ENCODE peak calls at places on chromosomes 6 and 20, in ten cellular contexts. One of them, this sample, is unnamed.

GRCh38 chr6:4369616-4370015 is 234.2 kb upstream of the ECI2 start:
- DNase-seq in thoracic aorta: no peak
- DNase-seq in LHCN-M2: peak; percentile 65
- DNase-seq in kidney glomerular epithelial cell: no peak
- DNase-seq in HFFc6: peak; percentile 69
- DNase-seq in NCI-H2029 treated with DMSO at 0.1 percent for 48 hours: no peak
- DNase-seq in CD8-positive, alpha-beta T cell: no peak
- DNase-seq in stimulated activated CD4-positive, alpha-beta T cell treated with anti-CD3 and anti-CD28 coated beads, Interleukin-2, amount 100 ng/mL, for 24 hours: no peak
- DNase-seq in astrocyte: peak; percentile 79
- DNase-seq in GM04504: peak; percentile 67
- DNase-seq in this sample: no peak

GRCh38 chr6:33297406-33297955 is 1.3 kb downstream of the RGL2 start:
- DNase-seq in thoracic aorta: no peak
- DNase-seq in LHCN-M2: no peak
- DNase-seq in kidney glomerular epithelial cell: no peak
- DNase-seq in HFFc6: no peak
- DNase-seq in NCI-H2029 treated with DMSO at 0.1 percent for 48 hours: no peak
- DNase-seq in CD8-positive, alpha-beta T cell: no peak
- DNase-seq in stimulated activated CD4-positive, alpha-beta T cell treated with anti-CD3 and anti-CD28 coated beads, Interleukin-2, amount 100 ng/mL, for 24 hours: no peak
- DNase-seq in astrocyte: no peak
- DNase-seq in GM04504: no peak
- DNase-seq in this sample: peak; percentile 69

GRCh38 chr6:41642960-41643898 is 5.0 kb downstream of the MDFI start:
- DNase-seq in thoracic aorta: no peak
- DNase-seq in LHCN-M2: no peak
- DNase-seq in kidney glomerular epithelial cell: no peak
- DNase-seq in HFFc6: no peak
- DNase-seq in NCI-H2029 treated with DMSO at 0.1 percent for 48 hours: no peak
- DNase-seq in CD8-positive, alpha-beta T cell: no peak
- DNase-seq in stimulated activated CD4-positive, alpha-beta T cell treated with anti-CD3 and anti-CD28 coated beads, Interleukin-2, amount 100 ng/mL, for 24 hours: no peak
- DNase-seq in astrocyte: no peak
- DNase-seq in GM04504: no peak
- DNase-seq in this sample: no peak

GRCh38 chr6:84161190-84161589 is 66.3 kb downstream of the CEP162 start:
- DNase-seq in thoracic aorta: no peak
- DNase-seq in LHCN-M2: no peak
- DNase-seq in kidney glomerular epithelial cell: no peak
- DNase-seq in HFFc6: no peak
- DNase-seq in NCI-H2029 treated with DMSO at 0.1 percent for 48 hours: no peak
- DNase-seq in CD8-positive, alpha-beta T cell: no peak
- DNase-seq in stimulated activated CD4-positive, alpha-beta T cell treated with anti-CD3 and anti-CD28 coated beads, Interleukin-2, amount 100 ng/mL, for 24 hours: no peak
- DNase-seq in astrocyte: no peak
- DNase-seq in GM04504: no peak
- DNase-seq in this sample: no peak

GRCh38 chr20:17568045-17568788 is 1.7 kb upstream of the DSTN start:
- DNase-seq in thoracic aorta: no peak
- DNase-seq in LHCN-M2: no peak
- DNase-seq in kidney glomerular epithelial cell: no peak
- DNase-seq in HFFc6: no peak
- DNase-seq in NCI-H2029 treated with DMSO at 0.1 percent for 48 hours: no peak
- DNase-seq in CD8-positive, alpha-beta T cell: no peak
- DNase-seq in stimulated activated CD4-positive, alpha-beta T cell treated with anti-CD3 and anti-CD28 coated beads, Interleukin-2, amount 100 ng/mL, for 24 hours: no peak
- DNase-seq in astrocyte: no peak
- DNase-seq in GM04504: no peak
- DNase-seq in this sample: no peak

GRCh38 chr6:110322151-110323003 is 35.8 kb downstream of the METTL24 start:
- DNase-seq in thoracic aorta: no peak
- DNase-seq in LHCN-M2: no peak
- DNase-seq in kidney glomerular epithelial cell: no peak
- DNase-seq in HFFc6: no peak
- DNase-seq in NCI-H2029 treated with DMSO at 0.1 percent for 48 hours: no peak
- DNase-seq in CD8-positive, alpha-beta T cell: no peak
- DNase-seq in stimulated activated CD4-positive, alpha-beta T cell treated with anti-CD3 and anti-CD28 coated beads, Interleukin-2, amount 100 ng/mL, for 24 hours: no peak
- DNase-seq in astrocyte: no peak
- DNase-seq in GM04504: no peak
- DNase-seq in this sample: no peak

GRCh38 chr20:43102394-43102793 is 87.3 kb downstream of the PTPRT start:
- DNase-seq in thoracic aorta: no peak
- DNase-seq in LHCN-M2: no peak
- DNase-seq in kidney glomerular epithelial cell: no peak
- DNase-seq in HFFc6: no peak
- DNase-seq in NCI-H2029 treated with DMSO at 0.1 percent for 48 hours: no peak
- DNase-seq in CD8-positive, alpha-beta T cell: no peak
- DNase-seq in stimulated activated CD4-positive, alpha-beta T cell treated with anti-CD3 and anti-CD28 coated beads, Interleukin-2, amount 100 ng/mL, for 24 hours: no peak
- DNase-seq in astrocyte: no peak
- DNase-seq in GM04504: no peak
- DNase-seq in this sample: no peak

GRCh38 chr20:62364911-62365736 is 2.0 kb downstream of the LAMA5 start:
- DNase-seq in thoracic aorta: peak; percentile 66
- DNase-seq in LHCN-M2: no peak
- DNase-seq in kidney glomerular epithelial cell: no peak
- DNase-seq in HFFc6: no peak
- DNase-seq in NCI-H2029 treated with DMSO at 0.1 percent for 48 hours: no peak
- DNase-seq in CD8-positive, alpha-beta T cell: no peak
- DNase-seq in stimulated activated CD4-positive, alpha-beta T cell treated with anti-CD3 and anti-CD28 coated beads, Interleukin-2, amount 100 ng/mL, for 24 hours: no peak
- DNase-seq in astrocyte: no peak
- DNase-seq in GM04504: no peak
- DNase-seq in this sample: peak; percentile 67

GRCh38 chr20:13455713-13456112 is 183.0 kb downstream of the TASP1 start:
- DNase-seq in thoracic aorta: no peak
- DNase-seq in LHCN-M2: no peak
- DNase-seq in kidney glomerular epithelial cell: no peak
- DNase-seq in HFFc6: no peak
- DNase-seq in NCI-H2029 treated with DMSO at 0.1 percent for 48 hours: no peak
- DNase-seq in CD8-positive, alpha-beta T cell: no peak
- DNase-seq in stimulated activated CD4-positive, alpha-beta T cell treated with anti-CD3 and anti-CD28 coated beads, Interleukin-2, amount 100 ng/mL, for 24 hours: no peak
- DNase-seq in astrocyte: no peak
- DNase-seq in GM04504: peak; percentile 51
- DNase-seq in this sample: no peak

GRCh38 chr6:138594042-138594636 is 94.8 kb upstream of the NHSL1 start:
- DNase-seq in thoracic aorta: no peak
- DNase-seq in LHCN-M2: no peak
- DNase-seq in kidney glomerular epithelial cell: no peak
- DNase-seq in HFFc6: no peak
- DNase-seq in NCI-H2029 treated with DMSO at 0.1 percent for 48 hours: no peak
- DNase-seq in CD8-positive, alpha-beta T cell: no peak
- DNase-seq in stimulated activated CD4-positive, alpha-beta T cell treated with anti-CD3 and anti-CD28 coated beads, Interleukin-2, amount 100 ng/mL, for 24 hours: no peak
- DNase-seq in astrocyte: no peak
- DNase-seq in GM04504: no peak
- DNase-seq in this sample: no peak

GRCh38 chr20:62354031-62354808 is 12.9 kb downstream of the LAMA5 start:
- DNase-seq in thoracic aorta: no peak
- DNase-seq in LHCN-M2: no peak
- DNase-seq in kidney glomerular epithelial cell: no peak
- DNase-seq in HFFc6: no peak
- DNase-seq in NCI-H2029 treated with DMSO at 0.1 percent for 48 hours: no peak
- DNase-seq in CD8-positive, alpha-beta T cell: no peak
- DNase-seq in stimulated activated CD4-positive, alpha-beta T cell treated with anti-CD3 and anti-CD28 coated beads, Interleukin-2, amount 100 ng/mL, for 24 hours: no peak
- DNase-seq in astrocyte: no peak
- DNase-seq in GM04504: no peak
- DNase-seq in this sample: no peak

GRCh38 chr6:138971601-138972000 is 16.5 kb downstream of the REPS1 start:
- DNase-seq in thoracic aorta: no peak
- DNase-seq in LHCN-M2: peak; percentile 60
- DNase-seq in kidney glomerular epithelial cell: no peak
- DNase-seq in HFFc6: peak; percentile 5
- DNase-seq in NCI-H2029 treated with DMSO at 0.1 percent for 48 hours: no peak
- DNase-seq in CD8-positive, alpha-beta T cell: no peak
- DNase-seq in stimulated activated CD4-positive, alpha-beta T cell treated with anti-CD3 and anti-CD28 coated beads, Interleukin-2, amount 100 ng/mL, for 24 hours: no peak
- DNase-seq in astrocyte: peak; percentile 25
- DNase-seq in GM04504: no peak
- DNase-seq in this sample: no peak

GRCh38 chr20:1816384-1817381 is 78.5 kb upstream of the SIRPA start:
- DNase-seq in thoracic aorta: no peak
- DNase-seq in LHCN-M2: peak; percentile 93
- DNase-seq in kidney glomerular epithelial cell: peak; percentile 83
- DNase-seq in HFFc6: peak; percentile 86
- DNase-seq in NCI-H2029 treated with DMSO at 0.1 percent for 48 hours: no peak
- DNase-seq in CD8-positive, alpha-beta T cell: no peak
- DNase-seq in stimulated activated CD4-positive, alpha-beta T cell treated with anti-CD3 and anti-CD28 coated beads, Interleukin-2, amount 100 ng/mL, for 24 hours: no peak
- DNase-seq in astrocyte: peak; percentile 71
- DNase-seq in GM04504: peak; percentile 91
- DNase-seq in this sample: no peak

GRCh38 chr6:4291453-4292403 is 156.4 kb upstream of the ECI2 start:
- DNase-seq in thoracic aorta: no peak
- DNase-seq in LHCN-M2: no peak
- DNase-seq in kidney glomerular epithelial cell: no peak
- DNase-seq in HFFc6: peak; percentile 47
- DNase-seq in NCI-H2029 treated with DMSO at 0.1 percent for 48 hours: no peak
- DNase-seq in CD8-positive, alpha-beta T cell: no peak
- DNase-seq in stimulated activated CD4-positive, alpha-beta T cell treated with anti-CD3 and anti-CD28 coated beads, Interleukin-2, amount 100 ng/mL, for 24 hours: no peak
- DNase-seq in astrocyte: peak; percentile 61
- DNase-seq in GM04504: no peak
- DNase-seq in this sample: peak; percentile 8

GRCh38 chr6:81451787-81452186 is 300.7 kb downstream of the TENT5A start:
- DNase-seq in thoracic aorta: no peak
- DNase-seq in LHCN-M2: peak; percentile 79
- DNase-seq in kidney glomerular epithelial cell: no peak
- DNase-seq in HFFc6: peak; percentile 91
- DNase-seq in NCI-H2029 treated with DMSO at 0.1 percent for 48 hours: peak; percentile 69
- DNase-seq in CD8-positive, alpha-beta T cell: no peak
- DNase-seq in stimulated activated CD4-positive, alpha-beta T cell treated with anti-CD3 and anti-CD28 coated beads, Interleukin-2, amount 100 ng/mL, for 24 hours: no peak
- DNase-seq in astrocyte: peak; percentile 93
- DNase-seq in GM04504: peak; percentile 58
- DNase-seq in this sample: no peak

GRCh38 chr6:88855521-88856152 is 107.8 kb downstream of the RNGTT start:
- DNase-seq in thoracic aorta: no peak
- DNase-seq in LHCN-M2: no peak
- DNase-seq in kidney glomerular epithelial cell: no peak
- DNase-seq in HFFc6: no peak
- DNase-seq in NCI-H2029 treated with DMSO at 0.1 percent for 48 hours: peak; percentile 62
- DNase-seq in CD8-positive, alpha-beta T cell: no peak
- DNase-seq in stimulated activated CD4-positive, alpha-beta T cell treated with anti-CD3 and anti-CD28 coated beads, Interleukin-2, amount 100 ng/mL, for 24 hours: no peak
- DNase-seq in astrocyte: no peak
- DNase-seq in GM04504: no peak
- DNase-seq in this sample: no peak

This sample was measured in thyroid gland.